ENCODE peak calls at places on chromosomes 12 and 14, in six cellular contexts. One of them, this sample, is unnamed. For H3K4me1, the result is how much of the 10 kb centered on the place peaks cover.

GRCh38 chr14:99872786-99873440 is 79.7 kb downstream of the EML1 start:
- DNase-seq in iPS DF 6.9: peak
- DNase-seq in ascending aorta: no peak
- DNase-seq in body of pancreas: no peak
- DNase-seq in esophagus squamous epithelium: no peak
- DNase-seq in fibroblast of lung: no peak
- DNase-seq in this sample: no peak

GRCh38 chr12:113899042-113899843 is 66.9 kb downstream of the RBM19 start:
- DNase-seq in iPS DF 6.9: no peak
- DNase-seq in ascending aorta: no peak
- DNase-seq in body of pancreas: peak
- DNase-seq in esophagus squamous epithelium: no peak
- DNase-seq in fibroblast of lung: no peak
- DNase-seq in this sample: no peak

GRCh38 chr12:89179983-89180382 is 172.3 kb downstream of the DUSP6 start:
- DNase-seq in iPS DF 6.9: no peak
- DNase-seq in ascending aorta: peak
- DNase-seq in body of pancreas: no peak
- DNase-seq in esophagus squamous epithelium: no peak
- DNase-seq in fibroblast of lung: peak
- DNase-seq in this sample: no peak

GRCh38 chr14:91284791-91285548 is 40.5 kb upstream of the GPR68 start:
- DNase-seq in iPS DF 6.9: no peak
- DNase-seq in ascending aorta: no peak
- DNase-seq in body of pancreas: no peak
- DNase-seq in esophagus squamous epithelium: no peak
- DNase-seq in fibroblast of lung: no peak
- DNase-seq in this sample: no peak

GRCh38 chr14:50318031-50318626 is 6.0 kb downstream of the DMAC2L start:
- DNase-seq in iPS DF 6.9: no peak
- DNase-seq in ascending aorta: no peak
- DNase-seq in body of pancreas: no peak
- DNase-seq in esophagus squamous epithelium: no peak
- DNase-seq in fibroblast of lung: peak
- DNase-seq in this sample: no peak

GRCh38 chr12:60393093-60393492 is 797.3 kb downstream of the SLC16A7 start:
- DNase-seq in iPS DF 6.9: no peak
- DNase-seq in ascending aorta: no peak
- DNase-seq in body of pancreas: no peak
- DNase-seq in esophagus squamous epithelium: no peak
- DNase-seq in fibroblast of lung: no peak
- DNase-seq in this sample: no peak

GRCh38 chr12:26523708-26524150 is 309.3 kb downstream of the ITPR2 start:
- DNase-seq in iPS DF 6.9: no peak
- DNase-seq in ascending aorta: peak
- DNase-seq in body of pancreas: peak
- DNase-seq in esophagus squamous epithelium: peak
- DNase-seq in fibroblast of lung: peak
- DNase-seq in this sample: peak

GRCh38 chr14:81138429-81138828 is 82.3 kb downstream of the GTF2A1 start:
- DNase-seq in iPS DF 6.9: no peak
- DNase-seq in ascending aorta: no peak
- DNase-seq in body of pancreas: no peak
- DNase-seq in esophagus squamous epithelium: no peak
- DNase-seq in fibroblast of lung: no peak
- DNase-seq in this sample: no peak

GRCh38 chr12:8712572-8712971 is 14.8 kb downstream of the RIMKLB start:
- DNase-seq in iPS DF 6.9: no peak
- DNase-seq in ascending aorta: no peak
- DNase-seq in body of pancreas: no peak
- DNase-seq in esophagus squamous epithelium: no peak
- DNase-seq in fibroblast of lung: no peak
- DNase-seq in this sample: no peak

GRCh38 chr14:103527408-103528157 is 1.4 kb upstream of the TRMT61A start:
- DNase-seq in iPS DF 6.9: no peak
- DNase-seq in ascending aorta: no peak
- DNase-seq in body of pancreas: no peak
- DNase-seq in esophagus squamous epithelium: no peak
- DNase-seq in fibroblast of lung: no peak
- DNase-seq in this sample: no peak

GRCh38 chr12:106879612-106880011 is 76.1 kb upstream of the TMEM263 start:
- DNase-seq in iPS DF 6.9: no peak
- DNase-seq in ascending aorta: no peak
- DNase-seq in body of pancreas: no peak
- DNase-seq in esophagus squamous epithelium: no peak
- DNase-seq in fibroblast of lung: no peak
- DNase-seq in this sample: no peak

GRCh38 chr14:68853749-68854148 is 60.9 kb upstream of the ZFP36L1 start:
- DNase-seq in iPS DF 6.9: no peak
- DNase-seq in ascending aorta: no peak
- DNase-seq in body of pancreas: peak
- DNase-seq in esophagus squamous epithelium: no peak
- DNase-seq in fibroblast of lung: no peak
- DNase-seq in this sample: no peak

GRCh38 chr12:115857160-115857920 is 420.2 kb downstream of the MED13L start:
- DNase-seq in iPS DF 6.9: no peak
- DNase-seq in ascending aorta: no peak
- DNase-seq in body of pancreas: no peak
- DNase-seq in esophagus squamous epithelium: no peak
- DNase-seq in fibroblast of lung: no peak
- DNase-seq in this sample: no peak

GRCh38 chr12:72535591-72535990 is 263.4 kb downstream of the TRHDE start:
- DNase-seq in iPS DF 6.9: no peak
- DNase-seq in ascending aorta: no peak
- DNase-seq in body of pancreas: no peak
- DNase-seq in esophagus squamous epithelium: no peak
- DNase-seq in fibroblast of lung: no peak
- DNase-seq in this sample: no peak

GRCh38 chr12:71069317-71069716 is 88.5 kb downstream of the TSPAN8 start:
- DNase-seq in iPS DF 6.9: no peak
- DNase-seq in ascending aorta: no peak
- DNase-seq in body of pancreas: no peak
- DNase-seq in esophagus squamous epithelium: no peak
- DNase-seq in fibroblast of lung: peak
- DNase-seq in this sample: no peak

GRCh38 chr12:109963743-109964429 is 32.3 kb downstream of the GIT2 start:
- DNase-seq in iPS DF 6.9: no peak
- DNase-seq in ascending aorta: no peak
- DNase-seq in body of pancreas: peak
- DNase-seq in esophagus squamous epithelium: no peak
- DNase-seq in fibroblast of lung: peak
- DNase-seq in this sample: no peak

GRCh38 chr14:34043627-34044372 is 92.9 kb upstream of the EGLN3 start:
- DNase-seq in iPS DF 6.9: no peak
- DNase-seq in ascending aorta: no peak
- DNase-seq in body of pancreas: no peak
- DNase-seq in esophagus squamous epithelium: no peak
- DNase-seq in fibroblast of lung: no peak
- DNase-seq in this sample: no peak

DNA sequence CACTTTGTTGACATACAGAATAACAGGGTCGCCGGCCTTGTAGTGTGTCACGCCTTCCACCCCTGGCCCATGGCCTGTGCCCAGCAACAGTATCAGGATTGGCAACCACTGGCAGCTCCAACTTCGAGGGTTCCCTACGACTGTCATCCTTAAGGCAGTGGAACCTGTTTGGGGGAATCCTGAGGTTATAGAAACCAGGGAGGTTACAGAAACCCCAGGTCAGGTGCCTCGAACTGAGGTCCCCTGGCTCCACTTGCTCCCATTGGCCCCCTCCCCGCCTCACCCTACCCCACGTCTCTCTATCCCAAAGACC is 412 bp downstream of the TM9SF1 start:
- DNase-seq in iPS DF 6.9: no peak
- DNase-seq in ascending aorta: no peak
- DNase-seq in body of pancreas: no peak
- DNase-seq in esophagus squamous epithelium: no peak
- DNase-seq in fibroblast of lung: no peak
- DNase-seq in this sample: no peak
- H3K4me1 ChIP-seq in iPS DF 6.9: under half
- H3K4me1 ChIP-seq in ascending aorta: under half
- H3K4me1 ChIP-seq in body of pancreas: half or more
- H3K4me1 ChIP-seq in esophagus squamous epithelium: under half
- H3K4me1 ChIP-seq in fibroblast of lung: under half
- H3K4me1 ChIP-seq in this sample: under half

DNA sequence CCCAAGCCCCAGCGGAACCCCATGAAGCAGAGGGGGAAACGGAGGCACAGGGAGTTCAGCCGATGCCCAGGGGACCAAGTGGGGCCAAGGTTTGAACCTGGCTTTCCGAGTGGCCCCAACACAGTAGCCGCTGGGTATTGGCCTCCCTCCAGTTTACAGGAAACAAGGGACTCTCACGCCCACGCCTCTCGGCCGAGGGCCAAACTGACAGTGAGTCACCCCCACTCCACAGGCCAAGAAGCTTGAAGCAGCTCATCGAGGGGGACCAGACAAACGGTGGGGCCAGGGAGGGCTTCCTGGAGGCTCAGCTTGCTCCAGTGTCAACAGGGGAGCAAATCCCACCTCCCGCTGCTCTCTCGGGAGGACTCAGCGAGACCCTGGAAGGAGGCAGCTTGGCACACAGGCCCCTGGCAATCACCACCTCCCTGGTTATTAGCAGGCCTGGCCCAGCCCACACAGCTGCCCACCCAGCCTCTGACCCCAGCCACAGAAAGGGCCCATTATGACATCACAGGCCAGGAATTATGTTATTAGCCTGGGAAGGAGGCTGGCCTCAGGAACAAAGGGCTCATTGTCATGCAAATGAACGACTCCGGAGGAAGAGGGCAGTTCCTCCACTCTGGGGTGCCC is 54.6 kb downstream of the NCOR2 start:
- DNase-seq in iPS DF 6.9: peak
- DNase-seq in ascending aorta: peak
- DNase-seq in body of pancreas: peak
- DNase-seq in esophagus squamous epithelium: no peak
- DNase-seq in fibroblast of lung: peak
- DNase-seq in this sample: peak
- H3K4me1 ChIP-seq in iPS DF 6.9: under half
- H3K4me1 ChIP-seq in ascending aorta: under half
- H3K4me1 ChIP-seq in body of pancreas: half or more
- H3K4me1 ChIP-seq in esophagus squamous epithelium: half or more
- H3K4me1 ChIP-seq in fibroblast of lung: under half
- H3K4me1 ChIP-seq in this sample: half or more

DNA sequence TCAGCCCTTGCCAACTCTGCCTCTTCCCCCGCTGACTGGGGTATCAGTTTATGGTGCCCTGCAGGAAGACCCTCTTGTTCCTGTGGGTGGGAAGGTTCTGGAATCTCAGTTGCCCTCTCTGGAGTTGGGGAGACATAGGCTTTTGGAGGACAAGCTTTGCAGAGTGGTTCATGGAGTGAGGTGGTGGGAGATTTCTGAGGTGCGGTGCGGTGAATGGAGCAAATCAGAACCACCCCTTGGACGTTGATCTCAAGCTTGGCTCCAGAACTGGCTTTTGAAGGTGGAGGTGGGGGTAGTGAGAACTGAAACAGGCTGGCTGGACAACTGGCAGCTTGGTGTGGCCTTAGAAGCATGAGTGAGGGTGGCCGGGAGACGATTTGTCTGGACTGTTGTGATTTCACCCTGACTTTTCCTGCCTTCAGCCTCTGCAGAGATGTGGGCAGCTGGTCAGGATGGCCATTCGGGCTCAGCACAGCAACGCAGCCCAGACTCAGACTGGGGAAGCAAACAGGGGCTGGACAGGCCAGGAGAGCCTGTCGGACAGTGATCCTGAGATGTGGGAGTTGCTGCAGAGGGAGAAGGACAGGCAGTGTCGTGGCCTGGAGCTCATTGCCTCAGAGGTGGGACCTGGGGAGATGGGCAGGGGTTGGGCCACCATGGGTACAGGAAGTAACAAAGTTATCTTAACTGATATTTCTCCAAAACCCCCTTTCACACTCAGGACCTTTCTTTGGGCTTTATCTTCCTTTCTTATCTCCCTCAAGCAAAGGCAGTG is 1.1 kb downstream of the SHMT2 start:
- DNase-seq in iPS DF 6.9: no peak
- DNase-seq in ascending aorta: no peak
- DNase-seq in body of pancreas: peak
- DNase-seq in esophagus squamous epithelium: no peak
- DNase-seq in fibroblast of lung: peak
- DNase-seq in this sample: no peak
- H3K4me1 ChIP-seq in iPS DF 6.9: under half
- H3K4me1 ChIP-seq in ascending aorta: under half
- H3K4me1 ChIP-seq in body of pancreas: under half
- H3K4me1 ChIP-seq in esophagus squamous epithelium: under half
- H3K4me1 ChIP-seq in fibroblast of lung: under half
- H3K4me1 ChIP-seq in this sample: under half

GRCh38 chr12:63480186-63480585 is 188.1 kb downstream of the DPY19L2 start:
- DNase-seq in iPS DF 6.9: no peak
- DNase-seq in ascending aorta: no peak
- DNase-seq in body of pancreas: no peak
- DNase-seq in esophagus squamous epithelium: no peak
- DNase-seq in fibroblast of lung: peak
- DNase-seq in this sample: no peak
- H3K4me1 ChIP-seq in iPS DF 6.9: under half
- H3K4me1 ChIP-seq in ascending aorta: under half
- H3K4me1 ChIP-seq in body of pancreas: under half
- H3K4me1 ChIP-seq in esophagus squamous epithelium: under half
- H3K4me1 ChIP-seq in fibroblast of lung: under half
- H3K4me1 ChIP-seq in this sample: under half